ENCODE peak calls at places on chromosomes 11 and 22, in nine cellular contexts. X is HCT116, H is upper lobe of left lung, C is IMR-90, Z is sigmoid colon, U is adrenal gland, Q is H1, D is HepG2, N is heart left ventricle. T is an unnamed sample.

GRCh38 chr11:79396674-79397073 is 44.2 kb downstream of the TENM4 start:
- DNase-seq in X (no peak), H (no peak), C (peak; percentile 23), Z (no peak), U (no peak), Q (no peak), D (no peak), N (no peak), T (no peak)

GRCh38 chr11:62611705-62612365 is 740 bp downstream of the EML3 start:
- DNase-seq in X (no peak), H (peak; percentile 79), C (peak; percentile 60), Z (peak; percentile 86), U (peak; percentile 56), Q (peak; percentile 56), D (no peak), N (peak; percentile 66), T (peak; percentile 75)

GRCh38 chr11:68843052-68843561 is 1.4 kb upstream of the CPT1A start:
- DNase-seq in X (no peak), H (no peak), C (peak; percentile 29), Z (no peak), U (no peak), Q (no peak), D (no peak), N (no peak), T (no peak)

GRCh38 chr11:48007677-48008076 is 27.3 kb downstream of the PTPRJ start:
- DNase-seq in X (no peak), H (no peak), C (no peak), Z (no peak), U (peak; percentile 46), Q (no peak), D (no peak), N (no peak), T (no peak)

GRCh38 chr22:22463855-22464540 is 44.5 kb downstream of the ZNF280B start:
- DNase-seq in X (peak; percentile 51), H (no peak), C (peak; percentile 57), Z (no peak), U (peak; percentile 49), Q (peak; percentile 79), D (peak; percentile 62), N (no peak), T (no peak)

GRCh38 chr11:116697639-116698038 is 75.1 kb downstream of the BUD13 start:
- DNase-seq in X (no peak), H (no peak), C (no peak), Z (peak; percentile 21), U (no peak), Q (peak; percentile 29), D (no peak), N (no peak), T (no peak)

GRCh38 chr11:44578279-44578678 is 12.8 kb downstream of the CD82 start:
- DNase-seq in X (no peak), H (no peak), C (no peak), Z (no peak), U (no peak), Q (no peak), D (no peak), N (peak; percentile 30), T (no peak)

GRCh38 chr22:40240160-40240559 is 62.4 kb downstream of the TNRC6B start:
- DNase-seq in X (no peak), H (no peak), C (no peak), Z (no peak), U (no peak), Q (no peak), D (no peak), N (no peak), T (no peak)

GRCh38 chr11:84014539-84014938 is 728.4 kb upstream of the CCDC90B start:
- DNase-seq in X (no peak), H (no peak), C (no peak), Z (no peak), U (no peak), Q (no peak), D (no peak), N (no peak), T (no peak)

GRCh38 chr11:106875013-106875412 is 143.3 kb downstream of the GUCY1A2 start:
- DNase-seq in X (no peak), H (no peak), C (no peak), Z (no peak), U (no peak), Q (no peak), D (no peak), N (no peak), T (no peak)

GRCh38 chr22:16966251-16966650 is 41.8 kb downstream of the GAB4 start:
- DNase-seq in X (no peak), H (no peak), C (no peak), Z (no peak), U (no peak), Q (no peak), D (no peak), N (no peak), T (no peak)

GRCh38 chr22:17501679-17502285 is 61.5 kb upstream of the SLC25A18 start:
- DNase-seq in X (peak; percentile 69), H (no peak), C (peak; percentile 66), Z (no peak), U (peak; percentile 21), Q (no peak), D (peak; percentile 63), N (no peak), T (peak; percentile 22)

GRCh38 chr22:41934284-41935014 is 7.8 kb upstream of the TNFRSF13C start:
- DNase-seq in X (no peak), H (peak; percentile 28), C (no peak), Z (no peak), U (no peak), Q (no peak), D (no peak), N (no peak), T (no peak)

GRCh38 chr11:95968585-95968984 is 44.7 kb upstream of the MTMR2 start:
- DNase-seq in X (no peak), H (no peak), C (peak; percentile 12), Z (no peak), U (no peak), Q (no peak), D (no peak), N (no peak), T (no peak)

GRCh38 chr11:78784321-78785061 is 209.8 kb upstream of the NARS2 start:
- DNase-seq in X (no peak), H (no peak), C (peak; percentile 95), Z (no peak), U (no peak), Q (no peak), D (no peak), N (no peak), T (no peak)

DNA sequence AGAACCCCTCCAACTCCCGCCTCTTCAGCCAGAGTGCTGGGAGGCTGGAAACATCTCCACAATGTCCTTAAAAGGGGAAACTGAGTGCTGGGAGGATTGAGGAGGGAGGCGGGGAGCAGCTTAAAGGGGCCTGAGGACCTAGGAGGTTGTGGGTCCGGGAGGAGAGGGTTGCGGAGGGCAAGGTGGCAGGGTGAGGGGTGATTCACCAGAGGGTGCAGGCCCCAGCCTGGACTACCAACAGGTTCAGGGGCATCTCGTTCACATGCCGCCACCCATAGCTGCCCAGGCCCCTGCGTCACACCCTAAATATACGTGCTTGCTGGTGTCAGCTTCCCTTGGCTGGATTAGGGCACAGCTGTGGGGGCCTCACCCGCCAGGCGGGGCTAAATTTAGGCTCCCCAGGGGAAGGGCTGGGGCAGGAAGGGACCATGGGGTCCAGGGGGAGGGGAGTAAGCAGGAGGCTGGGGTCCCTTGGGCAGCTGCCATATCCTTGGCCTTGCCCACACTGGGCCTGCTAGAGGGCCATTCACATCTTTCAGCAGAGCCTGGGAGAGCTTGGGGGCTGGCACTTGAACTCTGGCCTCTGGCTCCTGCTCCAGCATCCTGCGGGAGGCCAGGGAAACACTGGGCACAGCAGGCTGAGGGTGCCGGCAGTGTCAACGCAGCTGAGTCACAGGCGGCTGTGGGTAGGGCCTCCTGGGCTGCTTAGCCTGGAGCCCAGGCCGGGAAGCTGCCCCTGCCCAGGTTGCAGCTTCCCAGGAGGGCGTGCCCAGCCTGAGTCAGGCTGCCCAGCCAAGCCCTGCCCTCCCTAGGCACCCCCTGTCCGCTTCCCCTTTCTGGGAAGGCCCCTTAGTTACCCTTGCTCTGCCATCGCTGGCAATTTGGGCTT is 1.3 kb downstream of the EHBP1L1 start:
- DNase-seq in X (no peak), H (peak; percentile 85), C (peak; percentile 43), Z (peak; percentile 92), U (peak; percentile 77), Q (no peak), D (peak; percentile 49), N (peak; percentile 83), T (no peak)
- TF ChIP-seq POLR2A in X (no peak), H (peak; percentile 31), C (peak; percentile 30), Z (peak; percentile 26), U (no peak), Q (no peak), D (no peak), N (no peak), T (no peak)

DNA sequence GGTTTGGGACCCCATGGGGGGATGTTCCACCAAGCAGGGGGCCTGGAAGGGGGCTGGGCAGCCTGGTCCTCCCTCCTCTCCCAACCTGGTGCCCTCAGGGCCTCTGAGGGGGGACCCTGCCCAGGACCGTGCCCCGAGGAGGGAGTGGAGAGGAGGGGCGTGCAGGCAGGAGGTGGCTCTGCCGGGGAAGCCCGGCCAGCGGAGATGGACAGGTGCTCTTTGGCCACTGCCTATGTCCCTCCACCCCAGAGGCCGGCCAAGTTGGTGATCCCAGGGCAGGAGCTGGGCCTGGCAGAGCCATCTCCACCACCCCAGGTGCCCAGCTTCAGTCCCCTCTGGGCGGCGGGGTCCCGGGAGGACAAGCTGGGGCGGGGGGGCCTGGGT is 2.4 kb downstream of the MUC2 start:
- DNase-seq in X (no peak), H (no peak), C (no peak), Z (peak; percentile 59), U (no peak), Q (no peak), D (no peak), N (no peak), T (no peak)
- TF ChIP-seq POLR2A in X (no peak), H (no peak), C (no peak), Z (no peak), U (no peak), Q (no peak), D (no peak), N (no peak), T (no peak)

GRCh38 chr22:37749831-37750595 is 53.2 kb downstream of the TRIOBP start:
- DNase-seq in X (no peak), H (no peak), C (peak; percentile 78), Z (no peak), U (peak; percentile 85), Q (no peak), D (peak; percentile 28), N (no peak), T (no peak)
- TF ChIP-seq POLR2A in X (peak; percentile 33), H (no peak), C (no peak), Z (no peak), U (no peak), Q (no peak), D (no peak), N (no peak), T (no peak)

DNA sequence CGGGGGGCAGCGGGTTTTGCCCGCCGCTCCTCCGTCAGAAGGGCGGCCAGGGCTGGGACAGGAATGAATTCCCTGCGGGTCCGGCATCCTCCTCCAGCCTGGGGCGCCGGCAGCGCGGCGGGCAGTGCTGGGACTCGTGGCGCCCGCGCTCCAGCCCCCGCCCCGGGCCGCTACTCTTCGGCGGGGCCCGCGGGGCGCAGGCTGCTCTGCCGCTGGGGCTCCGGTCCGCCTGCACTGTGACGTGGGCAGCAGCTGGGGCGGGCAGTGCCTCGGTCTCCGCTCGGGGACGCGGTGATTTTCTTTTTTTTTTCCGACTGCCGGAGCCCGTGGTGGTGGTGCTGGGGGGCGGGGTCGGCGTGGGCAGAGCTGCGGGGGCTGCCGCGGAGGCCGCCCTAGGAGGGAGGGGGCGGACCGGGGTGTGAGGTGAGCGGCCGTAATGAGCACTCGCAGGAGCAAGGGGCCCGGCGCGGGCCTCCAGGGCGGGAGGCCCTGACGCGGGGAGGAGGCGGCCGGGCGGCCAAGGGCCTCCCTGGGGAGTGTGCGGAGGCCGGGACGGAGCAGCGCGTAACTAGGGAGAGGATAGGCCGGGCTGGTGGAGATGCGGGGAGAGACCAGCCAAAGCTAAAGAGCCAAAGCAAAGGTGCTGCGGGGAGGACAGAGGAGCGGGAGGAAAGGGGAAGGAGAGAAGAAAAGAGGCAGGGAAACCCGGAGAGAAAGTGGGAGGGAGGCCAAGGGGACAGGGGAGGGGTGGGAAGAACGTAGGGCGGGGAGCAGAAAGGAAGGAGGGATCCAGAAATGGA is 73.3 kb upstream of the ZBED5 start:
- DNase-seq in X (no peak), H (peak; percentile 93), C (peak; percentile 76), Z (peak; percentile 93), U (peak; percentile 45), Q (peak; percentile 79), D (no peak), N (peak; percentile 85), T (peak; percentile 25)
- TF ChIP-seq POLR2A in X (no peak), H (peak; percentile 66), C (peak; percentile 75), Z (peak; percentile 46), U (no peak), Q (no peak), D (no peak), N (no peak), T (no peak)